ENCODE peak calls at places on chromosomes 5 and 9, in eight cellular contexts. F, P, L, R, I, S, Z and M are unnamed samples. For H3K4me1 and H3K36me3, the result is how much of the 10 kb centered on the place peaks cover.

GRCh38 chr5:34685485-34686197 is 29.5 kb downstream of the RAI14 start:
- DNase-seq in R (no peak), I (no peak), S (no peak), Z (no peak), P (no peak), F (peak), L (no peak), M (no peak)

GRCh38 chr9:32811251-32811650 is 27.9 kb downstream of the TMEM215 start:
- DNase-seq in R (no peak), P (no peak), S (no peak), F (no peak), I (no peak), L (no peak), Z (no peak), M (no peak)

GRCh38 chr9:30688801-30689200 is 1695.6 kb upstream of the ACO1 start:
- DNase-seq in S (no peak), F (no peak), I (no peak), R (no peak), L (no peak), P (no peak), Z (no peak), M (no peak)

GRCh38 chr5:142670811-142671210 is 15.1 kb downstream of the FGF1 start:
- DNase-seq in F (no peak), P (no peak), I (no peak), S (no peak), R (no peak), L (no peak), Z (no peak), M (no peak)

GRCh38 chr5:2193923-2194555 is 311.3 kb upstream of the IRX4 start:
- DNase-seq in P (no peak), I (no peak), Z (no peak), F (no peak), R (no peak), L (no peak), S (no peak), M (no peak)

GRCh38 chr5:141965071-141965470 is 3.8 kb upstream of the RNF14 start:
- DNase-seq in R (no peak), S (no peak), F (no peak), P (no peak), L (no peak), Z (no peak), I (no peak), M (no peak)

GRCh38 chr5:128304791-128305190 is 221.2 kb downstream of the SLC12A2 start:
- DNase-seq in L (no peak), F (no peak), R (no peak), S (no peak), Z (no peak), P (no peak), I (no peak), M (no peak)

GRCh38 chr9:17600962-17601593 is 22.2 kb downstream of the SH3GL2 start:
- DNase-seq in P (no peak), Z (no peak), I (peak), S (no peak), L (no peak), F (peak), R (no peak), M (no peak)

GRCh38 chr5:147869112-147869511 is 9.4 kb upstream of the SCGB3A2 start:
- DNase-seq in Z (no peak), F (no peak), R (no peak), P (no peak), S (no peak), L (no peak), I (no peak), M (no peak)

GRCh38 chr5:78518365-78519197 is 130.0 kb downstream of the LHFPL2 start:
- DNase-seq in R (peak), Z (peak), L (no peak), F (peak), P (no peak), I (peak), S (no peak), M (no peak)

GRCh38 chr9:114461468-114461867 is 43.8 kb downstream of the WHRN start:
- DNase-seq in Z (no peak), S (no peak), R (no peak), I (no peak), P (no peak), L (no peak), F (no peak), M (no peak)

GRCh38 chr9:81522721-81523551 is 166.4 kb downstream of the TLE1 start:
- DNase-seq in R (no peak), F (peak), S (no peak), L (no peak), P (no peak), I (peak), Z (no peak), M (no peak)

GRCh38 chr5:37938861-37939260 is 99.0 kb upstream of the GDNF start:
- DNase-seq in S (no peak), P (no peak), F (no peak), L (no peak), I (no peak), Z (no peak), R (no peak), M (no peak)

GRCh38 chr9:95100071-95100627 is 217.4 kb downstream of the FANCC start:
- DNase-seq in Z (no peak), P (no peak), R (no peak), I (no peak), L (no peak), F (no peak), S (no peak), M (no peak)

GRCh38 chr9:95096807-95097206 is 220.7 kb downstream of the FANCC start:
- DNase-seq in Z (no peak), F (no peak), P (no peak), R (no peak), L (no peak), S (no peak), I (no peak), M (no peak)

GRCh38 chr9:95097279-95097678 is 220.2 kb downstream of the FANCC start:
- DNase-seq in F (no peak), S (no peak), R (no peak), L (no peak), P (no peak), I (no peak), Z (no peak), M (no peak)

GRCh38 chr9:95099321-95100070 is 218.0 kb downstream of the FANCC start:
- DNase-seq in I (no peak), R (no peak), P (no peak), L (no peak), S (no peak), F (no peak), Z (no peak), M (no peak)

GRCh38 chr9:95098391-95098921 is 219.1 kb downstream of the FANCC start:
- DNase-seq in R (no peak), I (no peak), L (no peak), P (no peak), F (no peak), S (no peak), Z (no peak), M (no peak)
- H3K4me1 ChIP-seq in R (under half), I (under half), L (under half), P (under half), F (under half), S (under half), Z (half or more), M (under half)

GRCh38 chr5:156411-157072 is 34.8 kb upstream of the LRRC14B start:
- DNase-seq in F (no peak), L (no peak), R (no peak), Z (no peak), I (no peak), P (peak), S (no peak), M (no peak)
- H3K36me3 ChIP-seq in F (under half), L (under half), R (under half), Z (under half), I (under half), P (under half), S (under half), M (under half)

DNA sequence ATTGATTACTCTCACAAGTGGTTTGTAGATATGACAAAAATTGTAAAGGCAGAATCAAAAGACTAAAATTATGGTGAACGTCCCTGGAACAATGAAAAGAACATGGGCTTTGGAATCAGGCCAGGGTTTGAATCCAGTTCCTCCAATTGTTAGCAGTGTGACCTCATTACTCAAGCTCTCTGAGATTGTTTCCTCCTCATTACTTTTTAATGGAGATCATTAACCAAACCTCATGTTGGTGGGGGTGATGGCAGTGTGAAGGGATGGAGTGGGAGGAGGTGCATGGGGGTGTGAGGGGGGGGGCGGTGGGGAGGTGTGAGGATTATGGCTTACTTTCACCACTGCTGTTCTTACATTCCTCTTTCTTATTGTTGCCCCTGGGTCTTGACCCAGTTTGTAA is 44.1 kb upstream of the FOXE1 start:
- DNase-seq in L (no peak), Z (no peak), S (no peak), F (peak), R (no peak), I (no peak), P (no peak), M (no peak)
- H3K4me1 ChIP-seq in L (under half), Z (under half), S (under half), F (under half), R (under half), I (under half), P (under half), M (under half)

GRCh38 chr9:121310571-121310970 is 42.6 kb downstream of the GSN start:
- DNase-seq in R (no peak), I (no peak), Z (no peak), L (no peak), S (no peak), P (peak), F (no peak), M (no peak)

GRCh38 chr9:121313458-121314152 is 45.6 kb downstream of the GSN start:
- DNase-seq in F (no peak), I (no peak), R (no peak), P (peak), S (no peak), Z (no peak), L (no peak), M (peak)

GRCh38 chr9:121309171-121309570 is 41.2 kb downstream of the GSN start:
- DNase-seq in S (no peak), R (no peak), I (no peak), L (no peak), F (no peak), Z (no peak), P (peak), M (no peak)

GRCh38 chr9:121309833-121310425 is 42.0 kb downstream of the GSN start:
- DNase-seq in F (no peak), R (no peak), S (no peak), I (no peak), P (no peak), Z (no peak), L (no peak), M (no peak)

DNA sequence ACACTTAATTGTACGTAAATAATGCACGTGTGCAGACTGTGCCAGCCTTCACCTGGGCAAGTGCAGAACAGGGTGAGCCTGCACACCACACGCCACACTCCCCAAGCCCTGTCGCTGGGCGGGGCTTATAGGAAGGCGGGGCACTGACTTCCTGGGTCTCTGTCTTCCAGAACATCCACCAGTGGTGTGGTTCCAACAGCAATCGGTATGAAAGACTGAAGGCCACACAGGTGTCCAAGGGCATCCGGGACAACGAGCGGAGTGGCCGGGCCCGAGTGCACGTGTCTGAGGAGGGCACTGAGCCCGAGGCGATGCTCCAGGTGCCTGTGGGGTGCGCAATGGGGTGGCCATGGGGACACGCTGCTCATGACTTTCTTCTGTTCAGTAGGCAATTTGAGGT is 44.2 kb downstream of the GSN start:
- DNase-seq in L (no peak), F (no peak), P (no peak), R (no peak), S (no peak), Z (no peak), I (no peak), M (peak)
- H3K36me3 ChIP-seq in L (under half), F (under half), P (half or more), R (half or more), S (under half), Z (half or more), I (under half), M (under half)

DNA sequence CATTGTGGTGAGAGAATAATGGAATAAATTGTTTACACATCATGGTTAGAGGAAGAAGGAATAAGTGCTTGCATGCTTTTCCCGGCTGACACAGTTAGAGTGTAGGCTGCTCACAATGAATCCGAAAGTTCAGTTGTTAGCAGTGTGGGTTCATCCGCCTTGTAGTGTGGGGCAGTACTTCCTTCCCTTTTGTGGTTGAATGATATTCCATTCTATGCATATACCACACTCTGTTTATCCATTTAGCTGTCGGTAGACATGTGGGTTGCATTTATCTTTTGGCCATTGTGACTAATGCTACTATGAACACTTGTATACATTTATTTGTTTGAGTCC is 84.0 kb downstream of the COL5A1 start:
- DNase-seq in L (no peak), I (no peak), F (no peak), P (no peak), R (no peak), S (no peak), Z (no peak), M (no peak)
- H3K4me1 ChIP-seq in L (under half), I (under half), F (under half), P (under half), R (under half), S (under half), Z (under half), M (under half)

GRCh38 chr9:127426756-127427155 is 2.6 kb downstream of the ZNF79 start:
- DNase-seq in R (no peak), F (no peak), S (no peak), I (no peak), Z (no peak), L (no peak), P (no peak), M (no peak)

GRCh38 chr9:127423934-127424668 is at the start of gene ZNF79:
- DNase-seq in S (peak), L (peak), F (peak), Z (peak), I (peak), R (peak), P (peak), M (peak)

GRCh38 chr9:127430415-127430814 is 6.2 kb downstream of the ZNF79 start:
- DNase-seq in Z (no peak), F (no peak), S (no peak), R (no peak), I (no peak), L (no peak), P (no peak), M (no peak)

GRCh38 chr9:127424669-127424986 is 446 bp downstream of the ZNF79 start:
- DNase-seq in S (peak), Z (no peak), R (no peak), L (no peak), F (no peak), I (peak), P (no peak), M (no peak)

DNA sequence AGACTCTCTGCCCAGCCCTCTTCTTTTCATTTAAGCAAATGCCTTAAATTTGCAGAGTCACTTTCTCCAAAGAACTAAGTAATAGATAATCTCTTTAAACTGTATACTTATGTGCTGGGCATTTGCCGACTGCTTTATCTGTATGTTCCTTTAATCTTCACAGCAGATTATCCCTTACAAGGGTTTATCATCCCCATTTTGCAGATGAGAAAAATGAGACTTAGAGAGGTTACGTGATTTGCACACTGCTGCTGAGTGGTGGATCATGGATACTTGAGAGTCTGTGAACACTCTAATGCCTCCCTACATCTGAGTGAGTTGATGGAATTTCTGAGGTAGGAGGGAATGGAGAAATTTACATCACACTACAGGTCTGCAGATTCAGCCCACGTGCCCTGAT is 4.2 kb downstream of the ZNF79 start:
- DNase-seq in P (no peak), R (no peak), F (no peak), S (no peak), Z (no peak), L (no peak), I (no peak), M (no peak)
- H3K36me3 ChIP-seq in P (under half), R (under half), F (under half), S (under half), Z (under half), L (under half), I (under half), M (under half)

DNA sequence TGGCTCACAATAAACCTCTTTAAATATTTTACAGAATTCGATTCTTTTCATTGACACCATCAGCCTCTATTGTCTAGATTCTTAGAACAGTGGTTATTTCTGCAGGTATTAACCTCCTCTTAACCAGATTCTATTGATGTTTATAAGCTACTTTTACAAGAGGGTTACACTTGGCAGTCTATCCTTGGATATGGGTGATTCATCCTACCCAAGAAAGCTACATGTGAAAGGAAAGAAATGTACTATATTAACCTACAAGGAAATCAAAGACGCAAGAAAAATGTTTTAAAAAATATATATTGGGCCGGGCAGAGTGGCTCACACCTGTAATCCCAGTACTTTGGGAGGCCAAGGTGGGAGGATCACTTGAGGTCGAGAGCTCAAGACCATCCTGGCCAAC is 16.7 kb downstream of the SLC25A25 start:
- DNase-seq in Z (no peak), I (no peak), F (no peak), S (no peak), L (no peak), R (no peak), P (no peak), M (no peak)
- H3K4me1 ChIP-seq in Z (under half), I (under half), F (under half), S (under half), L (under half), R (half or more), P (half or more), M (under half)

DNA sequence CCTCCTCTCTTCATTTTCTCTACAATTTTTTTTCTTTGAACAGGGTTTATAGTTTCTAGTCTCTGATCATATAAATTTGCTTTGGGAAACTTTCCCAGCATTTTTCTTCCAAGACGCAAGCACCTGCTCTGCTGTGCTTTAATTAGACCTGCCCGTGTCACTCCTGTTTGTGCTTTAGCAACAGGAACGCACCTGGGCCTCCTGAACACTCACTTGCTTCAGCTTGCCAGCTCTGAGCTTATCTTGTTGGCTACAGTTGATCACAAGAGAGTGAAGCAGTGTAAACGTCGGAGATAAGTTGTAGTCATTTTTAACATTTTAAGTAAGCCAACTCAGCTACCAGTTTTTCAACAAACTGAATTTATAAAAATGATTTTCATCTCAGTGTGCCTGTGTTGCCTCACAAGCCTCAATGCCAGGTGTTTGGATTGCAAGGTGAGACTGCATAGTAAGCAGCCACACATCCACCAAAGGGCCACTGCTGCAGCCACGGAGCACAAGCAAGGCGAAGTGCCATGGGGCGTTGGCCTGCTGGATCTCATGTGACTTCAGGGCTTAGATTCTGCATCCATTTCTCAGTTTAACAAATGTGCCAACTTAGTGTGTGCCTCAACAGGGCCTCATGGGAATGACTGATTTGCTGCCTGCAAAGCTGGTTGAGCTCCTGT is 166.9 kb downstream of the TRIO start:
- DNase-seq in Z (no peak), L (no peak), P (no peak), F (no peak), R (no peak), S (no peak), I (no peak), M (no peak)
- H3K36me3 ChIP-seq in Z (under half), L (under half), P (under half), F (under half), R (under half), S (under half), I (under half), M (under half)